ENCODE peak calls at places on chromosomes 2 and 18, in four cellular contexts. S, R, B and V are unnamed samples.

GRCh38 chr2:148524519-148524919 is 120.0 kb upstream of the EPC2 start:
- DNase-seq in B (no peak), R (no peak), S (no peak), V (no peak)

GRCh38 chr2:9403924-9404323 is 19.4 kb downstream of the ITGB1BP1 start:
- DNase-seq in S (no peak), B (peak), R (no peak), V (peak)

GRCh38 chr2:202109737-202110184 is 36.7 kb downstream of the KIAA2012 start:
- DNase-seq in R (no peak), S (peak), B (peak), V (peak)

GRCh38 chr18:13629841-13630747 is 96.3 kb downstream of the FAM210A start:
- DNase-seq in R (peak), S (peak), B (peak), V (peak)

GRCh38 chr2:127358971-127359370 is 28.8 kb downstream of the MAP3K2 start:
- DNase-seq in R (no peak), S (no peak), B (no peak), V (no peak)

GRCh38 chr18:35750929-35751328 is 169.4 kb downstream of the GALNT1 start:
- DNase-seq in B (no peak), S (peak), R (no peak), V (no peak)

GRCh38 chr2:237201461-237202287 is 116.0 kb downstream of the COPS8 start:
- DNase-seq in S (peak), R (no peak), B (peak), V (peak)

GRCh38 chr2:144830543-144830942 is 310.6 kb upstream of the ZEB2 start:
- DNase-seq in S (peak), B (no peak), R (no peak), V (peak)

GRCh38 chr18:47175283-47175894 is 775 bp downstream of the IER3IP1 start:
- DNase-seq in S (no peak), R (no peak), B (no peak), V (peak)

GRCh38 chr2:20499387-20499786 is 52.5 kb downstream of the RHOB start:
- DNase-seq in S (no peak), R (no peak), B (no peak), V (no peak)

GRCh38 chr18:11909081-11909410 is 929 bp upstream of the MPPE1 start:
- DNase-seq in S (no peak), R (no peak), B (peak), V (peak)

GRCh38 chr2:61017556-61018318 is at the start of the genes PEX13 and PUS10:
- DNase-seq in S (peak), B (peak), R (peak), V (peak)

GRCh38 chr2:40455661-40456060 is 3.8 kb upstream of the SLC8A1 start:
- DNase-seq in R (no peak), B (peak), S (no peak), V (no peak)

GRCh38 chr2:105800036-105800755 is 55.5 kb downstream of the NCK2 start:
- DNase-seq in S (no peak), R (no peak), B (peak), V (peak)

GRCh38 chr2:105796791-105797190 is 52.1 kb downstream of the NCK2 start:
- DNase-seq in B (no peak), S (no peak), R (no peak), V (peak)

GRCh38 chr2:105796131-105796638 is 51.5 kb downstream of the NCK2 start:
- DNase-seq in R (no peak), B (no peak), S (no peak), V (peak)

GRCh38 chr2:105797298-105797819 is 52.6 kb downstream of the NCK2 start:
- DNase-seq in S (peak), B (peak), R (no peak), V (peak)

GRCh38 chr2:105798595-105798994 is 53.9 kb downstream of the NCK2 start:
- DNase-seq in R (no peak), B (peak), S (no peak), V (peak)
- H3K4me2 ChIP-seq in R (no peak), B (peak), S (no peak), V (no peak)

DNA sequence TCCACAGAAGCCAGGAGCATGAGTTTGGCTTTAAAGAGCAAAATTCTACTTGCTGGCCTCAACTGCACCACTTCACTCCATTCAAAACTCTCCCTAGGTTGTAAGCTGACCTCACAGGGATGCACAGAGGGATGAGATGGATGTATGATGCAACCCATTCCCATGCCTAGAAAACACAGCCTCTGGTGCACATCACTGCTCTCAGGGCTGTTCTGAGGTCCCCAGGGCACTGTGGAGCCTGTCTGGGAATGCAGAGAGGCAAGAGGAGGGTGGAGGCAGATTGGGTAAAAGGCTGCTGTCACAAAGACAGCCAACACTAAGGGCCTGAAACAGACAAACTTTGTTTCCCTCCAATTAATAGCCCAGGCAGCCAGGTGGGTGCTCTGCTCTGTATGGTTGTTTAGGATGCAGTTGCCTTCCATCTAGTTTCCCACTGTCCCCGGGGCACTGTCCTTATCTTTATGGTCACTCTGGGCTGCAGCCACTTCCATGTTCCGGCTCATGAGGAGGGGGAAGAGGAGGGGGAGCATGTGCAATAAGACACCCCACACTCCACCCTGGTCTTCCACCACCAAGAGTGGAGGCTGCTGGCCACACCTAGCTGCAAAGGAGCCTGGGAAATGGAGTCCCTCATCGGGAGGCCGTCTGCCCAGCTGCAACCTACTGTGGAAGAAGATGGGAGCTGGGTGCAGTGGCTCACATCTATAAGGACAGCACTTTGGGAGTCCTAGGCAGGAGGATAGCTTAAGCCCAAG is 7.0 kb downstream of the GPR45 start:
- DNase-seq in B (no peak), R (no peak), S (no peak), V (no peak)
- H2BK120ac ChIP-seq in B (no peak), R (no peak), S (no peak), V (no peak)

DNA sequence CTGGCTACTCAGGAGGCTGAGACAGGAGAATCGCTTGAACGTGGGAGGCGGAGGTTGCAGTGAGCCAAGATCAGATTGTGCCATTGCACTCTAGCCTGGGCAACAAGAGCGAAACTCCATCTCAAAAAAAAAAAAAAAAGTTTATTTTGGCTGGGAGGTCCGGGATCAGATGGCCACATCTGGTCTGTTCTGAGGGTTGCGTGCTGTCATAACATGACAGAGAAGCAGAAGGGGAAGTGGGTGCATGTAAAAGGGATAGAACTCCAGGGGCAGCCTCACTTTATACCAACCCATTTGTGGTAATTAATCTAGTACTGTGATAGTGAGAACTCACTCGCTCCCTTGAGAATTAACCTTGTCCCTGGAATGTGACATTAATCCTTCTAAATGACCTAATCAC is 101.2 kb downstream of the PTPN4 start:
- DNase-seq in S (peak), B (no peak), R (no peak), V (no peak)
- H3K4me2 ChIP-seq in S (no peak), B (no peak), R (no peak), V (no peak)

GRCh38 chr2:47069628-47070154 is 85.4 kb downstream of the STPG4 start:
- DNase-seq in R (peak), B (peak), S (peak), V (peak)
- H2BK120ac ChIP-seq in R (no peak), B (peak), S (no peak), V (peak)